ENCODE peak calls at places on chromosomes 3 and 15, in six cellular contexts. N is pancreas, A is heart left ventricle, D is lung, H is lower lobe of right lung, K is psoas muscle. R is an unnamed sample.

GRCh38 chr15:62610499-62610898 is 432.0 kb upstream of the TPM1 start:
- ATAC-seq in H (no peak), D (no peak), K (no peak), N (no peak), A (no peak), R (no peak)

GRCh38 chr15:86336051-86336788 is 256.5 kb downstream of the AGBL1 start:
- ATAC-seq in K (no peak), N (peak; percentile 37), D (no peak), H (no peak), A (no peak), R (peak; percentile 88)

GRCh38 chr3:4988815-4989648 is 9.8 kb downstream of the BHLHE40 start:
- ATAC-seq in D (no peak), K (peak; percentile 50), H (no peak), A (peak; percentile 7), N (no peak), R (no peak)

GRCh38 chr3:30349507-30349906 is 256.9 kb upstream of the TGFBR2 start:
- ATAC-seq in K (no peak), D (no peak), H (no peak), A (no peak), N (no peak), R (no peak)

GRCh38 chr15:39621961-39622360 is 41.1 kb downstream of the THBS1 start:
- ATAC-seq in H (no peak), D (no peak), K (no peak), A (no peak), N (no peak), R (no peak)

GRCh38 chr3:115834068-115834467 is 210.8 kb downstream of the GAP43 start:
- ATAC-seq in N (no peak), K (no peak), D (no peak), A (no peak), H (no peak), R (no peak)

GRCh38 chr3:144590854-144591253 is 619.2 kb downstream of the DIPK2A start:
- ATAC-seq in N (no peak), K (no peak), H (no peak), A (no peak), D (no peak), R (no peak)

GRCh38 chr3:140585828-140586227 is 92.0 kb upstream of the TRIM42 start:
- ATAC-seq in D (no peak), N (no peak), H (no peak), A (no peak), K (no peak), R (no peak)

GRCh38 chr3:47890832-47891620 is 88.1 kb downstream of the DHX30 start:
- ATAC-seq in N (peak; percentile 37), H (peak; percentile 51), K (peak; percentile 75), A (peak; percentile 91), D (no peak), R (no peak)

GRCh38 chr15:71802770-71803169 is 7.6 kb upstream of the NR2E3 start:
- ATAC-seq in K (no peak), N (peak; percentile 62), A (no peak), D (no peak), H (no peak), R (peak; percentile 60)

GRCh38 chr3:50655009-50655830 is 19.5 kb upstream of the DOCK3 start:
- ATAC-seq in K (peak; percentile 12), H (no peak), N (no peak), D (no peak), A (no peak), R (peak; percentile 90)

GRCh38 chr15:95620934-95621579 is 709.4 kb upstream of the NR2F2 start:
- ATAC-seq in A (no peak), N (peak; percentile 27), H (no peak), D (no peak), K (no peak), R (peak; percentile 80)

GRCh38 chr3:52431459-52432223 is 13.3 kb downstream of the SEMA3G start:
- ATAC-seq in N (no peak), A (no peak), H (no peak), D (no peak), K (no peak), R (no peak)

GRCh38 chr3:172315401-172316091 is 132.7 kb downstream of the GHSR start:
- ATAC-seq in N (no peak), D (no peak), K (no peak), A (peak; percentile 44), H (peak; percentile 33), R (peak; percentile 79)

GRCh38 chr3:94071713-94072284 is 8.9 kb downstream of the NSUN3 start:
- ATAC-seq in H (no peak), D (no peak), N (no peak), K (no peak), A (no peak), R (peak; percentile 55)

R was measured in activated T-helper 17 cell treated with anti-CD3 and anti-CD28 coated beads, Interleukin-2, amount 50 U/mL, for 72 hours.